ENCODE peak calls at places on chromosomes 1 and 21, in five cellular contexts. O is prostate gland, W is A549, T is PC-3, N is PC-9. D is an unnamed sample. For H3K4me1, the result is how much of the 10 kb centered on the place peaks cover.

GRCh38 chr1:70627910-70628309 is 216.8 kb downstream of the CTH start:
- DNase-seq in N (no peak), T (no peak), O (no peak), W (no peak), D (peak)

GRCh38 chr21:24375201-24375600 is 1232.1 kb downstream of the MRPL39 start:
- DNase-seq in O (no peak), N (no peak), W (no peak), T (no peak), D (peak)

GRCh38 chr21:46284077-46284644 is 1.2 kb downstream of the MCM3AP start:
- DNase-seq in T (peak), W (no peak), N (no peak), O (no peak), D (no peak)

GRCh38 chr1:192913683-192914082 is 104.8 kb downstream of the RGS2 start:
- DNase-seq in N (no peak), T (no peak), O (no peak), W (no peak), D (peak)

GRCh38 chr21:32001390-32001789 is 128.6 kb downstream of the HUNK start:
- DNase-seq in W (no peak), T (no peak), N (no peak), O (no peak), D (no peak)

GRCh38 chr1:225537554-225538251 is 109.9 kb upstream of the LBR start:
- DNase-seq in N (no peak), O (no peak), T (no peak), W (no peak), D (no peak)

GRCh38 chr1:222641269-222641948 is 23.5 kb downstream of the MIA3 start:
- DNase-seq in N (no peak), T (no peak), W (no peak), O (no peak), D (peak)

GRCh38 chr1:212814989-212815388 is 23.3 kb downstream of the TATDN3 start:
- DNase-seq in T (peak), W (no peak), O (peak), N (no peak), D (no peak)

GRCh38 chr1:202958544-202959275 is 598 bp upstream of the ADIPOR1 start:
- DNase-seq in O (no peak), T (no peak), N (no peak), W (no peak), D (no peak)

GRCh38 chr1:29991025-29991424 is 732.4 kb downstream of the MATN1 start:
- DNase-seq in W (no peak), N (no peak), O (no peak), T (no peak), D (no peak)

GRCh38 chr1:192516776-192517297 is 58.7 kb upstream of the RGS1 start:
- DNase-seq in O (no peak), W (no peak), N (no peak), T (peak), D (no peak)

GRCh38 chr1:37486680-37487618 is 12.6 kb downstream of the ZC3H12A start:
- DNase-seq in N (peak), O (no peak), W (peak), T (peak), D (peak)

GRCh38 chr1:39205781-39206464 is 1.4 kb downstream of the MACF1 start:
- DNase-seq in N (no peak), W (no peak), T (no peak), O (no peak), D (no peak)

GRCh38 chr1:89310976-89311375 is 38.3 kb upstream of the GBP5 start:
- DNase-seq in N (no peak), W (no peak), T (no peak), O (no peak), D (no peak)

GRCh38 chr1:112508242-112509004 is at the start of gene WNT2B:
- DNase-seq in O (no peak), W (peak), N (peak), T (no peak), D (no peak)

GRCh38 chr1:18805925-18806849 is 53.3 kb downstream of the TAS1R2 start:
- DNase-seq in O (no peak), W (no peak), T (no peak), N (no peak), D (no peak)

GRCh38 chr1:23742670-23743286 is 493 bp upstream of the ELOA start:
- DNase-seq in O (peak), N (peak), W (no peak), T (peak), D (no peak)

GRCh38 chr1:146039844-146040194 is 18.3 kb upstream of the HJV start:
- DNase-seq in O (no peak), T (peak), N (no peak), W (no peak), D (no peak)

GRCh38 chr1:186530104-186530503 is 69.2 kb upstream of the PDC start:
- DNase-seq in O (no peak), T (no peak), W (no peak), N (no peak), D (no peak)

GRCh38 chr1:218211241-218211640 is 73.9 kb upstream of the RRP15 start:
- DNase-seq in N (no peak), O (no peak), T (peak), W (no peak), D (peak)

GRCh38 chr1:35605882-35606182 is 32.7 kb downstream of the TFAP2E start:
- DNase-seq in N (peak), T (peak), O (no peak), W (no peak), D (peak)

GRCh38 chr1:167656657-167657056 is 26.6 kb downstream of the RCSD1 start:
- DNase-seq in T (no peak), N (no peak), W (no peak), O (no peak), D (no peak)
- H3K4me1 ChIP-seq in T (under half), N (under half), W (under half), O (under half), D (under half)

GRCh38 chr1:125085720-125086591 is 3901.2 kb downstream of the SRGAP2C start:
- DNase-seq in W (no peak), T (no peak), O (no peak), N (no peak), D (no peak)

GRCh38 chr1:125086611-125087010 is 3901.8 kb downstream of the SRGAP2C start:
- DNase-seq in O (no peak), N (no peak), W (no peak), T (no peak), D (no peak)

GRCh38 chr1:125087691-125088090 is 3902.9 kb downstream of the SRGAP2C start:
- DNase-seq in N (no peak), O (no peak), W (no peak), T (no peak), D (no peak)

DNA sequence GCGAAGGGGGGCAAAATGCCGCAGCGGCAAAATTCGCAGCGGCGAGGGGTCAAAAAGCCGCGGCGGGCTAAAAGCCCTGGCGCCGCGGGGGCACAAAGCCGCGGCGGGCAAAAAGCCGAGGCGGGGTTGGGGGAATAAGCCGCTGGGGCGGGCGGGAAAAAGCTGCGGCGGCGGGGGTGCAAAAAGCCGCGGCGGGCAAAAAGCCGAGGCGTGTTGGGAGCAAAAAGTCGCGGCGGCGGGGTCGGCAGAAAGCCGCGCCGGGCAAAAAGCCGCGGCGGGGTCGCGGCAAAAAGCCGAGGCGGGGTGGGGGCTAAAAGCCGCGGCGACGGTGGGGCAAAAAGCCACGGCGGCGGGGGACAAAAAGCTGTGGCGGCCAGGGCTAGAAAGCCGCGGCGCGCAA is 3902.5 kb downstream of the SRGAP2C start:
- DNase-seq in W (no peak), N (no peak), T (no peak), O (no peak), D (no peak)
- TF ChIP-seq CTCF in W (no peak), N (no peak), T (no peak), O (no peak), D (no peak)

GRCh38 chr1:118786454-118787155 is 201.5 kb downstream of the TBX15 start:
- DNase-seq in N (no peak), W (no peak), T (no peak), O (no peak), D (no peak)

GRCh38 chr1:118785246-118785645 is 202.9 kb downstream of the TBX15 start:
- DNase-seq in T (peak), O (no peak), N (no peak), W (no peak), D (no peak)

GRCh38 chr1:118788372-118788955 is 199.7 kb downstream of the TBX15 start:
- DNase-seq in T (peak), W (no peak), O (no peak), N (no peak), D (no peak)

DNA sequence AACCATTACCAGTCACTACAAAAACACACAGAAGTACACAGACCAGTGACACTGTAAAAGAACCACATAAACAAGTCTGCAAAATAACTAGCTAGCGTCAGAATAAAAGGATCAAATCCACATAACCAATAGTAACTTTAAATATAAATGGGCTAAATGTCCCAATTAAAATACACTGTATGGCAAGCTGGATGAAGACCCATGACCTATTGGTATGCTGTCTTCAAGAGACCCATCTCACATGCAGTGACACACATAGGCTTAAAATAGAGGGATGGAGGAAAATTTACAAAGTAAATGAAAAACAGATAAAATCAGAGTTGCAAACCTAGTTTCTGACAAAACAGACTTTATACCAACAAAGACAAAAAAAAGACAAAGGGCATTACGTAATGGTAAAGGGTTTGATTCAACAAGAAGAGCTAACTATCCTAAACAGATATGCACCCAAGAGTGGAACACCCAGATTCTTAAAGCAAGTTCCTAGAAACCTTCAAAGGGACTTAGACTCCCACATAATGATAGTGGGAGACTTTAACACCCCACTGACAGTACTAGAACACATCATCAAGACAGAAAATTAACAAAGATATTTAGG is 196.9 kb downstream of the TBX15 start:
- DNase-seq in N (no peak), W (no peak), T (no peak), O (no peak), D (no peak)
- H3K27ac ChIP-seq in N (no peak), W (no peak), T (no peak), O (no peak), D (no peak)

DNA sequence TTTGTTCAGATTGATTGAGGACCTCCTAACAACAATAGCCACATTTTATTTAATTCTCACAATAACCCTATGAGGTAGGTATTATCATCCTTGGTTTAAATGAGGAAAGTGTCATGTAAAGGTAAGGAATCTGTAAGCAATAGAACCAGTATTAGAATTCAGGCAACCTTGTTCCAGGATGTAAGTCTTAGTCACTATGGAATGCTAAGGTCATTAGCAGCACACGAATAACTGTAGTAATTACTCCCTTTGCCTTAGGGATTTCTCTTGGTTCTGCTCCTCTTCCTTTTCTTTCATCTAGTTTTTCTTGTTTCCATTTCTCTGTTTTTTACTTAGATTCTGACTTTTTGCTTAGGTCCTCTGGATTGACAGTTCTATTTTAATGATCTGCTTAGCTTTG is 23.1 kb upstream of the ATP6V1G3 start:
- DNase-seq in W (no peak), O (no peak), T (peak), N (no peak), D (peak)
- H3K4me1 ChIP-seq in W (under half), O (under half), T (under half), N (under half), D (under half)

D was measured in foreskin keratinocyte.